ENCODE peak calls at places on chromosome 10, in four cellular contexts. One of them, this sample, is unnamed.

GRCh38 chr10:103507235-103508191 is 14.0 kb downstream of the NEURL1 start:
- DNase-seq in stimulated activated CD8-positive, alpha-beta memory T cell treated with anti-CD3 and anti-CD28 coated beads, Interleukin-7, amount 100 ng/mL, for 1 hour: no peak
- DNase-seq in activated naive CD4-positive, alpha-beta T cell: no peak
- DNase-seq in CD4-positive, alpha-beta T cell: no peak
- DNase-seq in this sample: peak

GRCh38 chr10:86343761-86344160 is 22.8 kb downstream of the GRID1 start:
- DNase-seq in activated naive CD4-positive, alpha-beta T cell: no peak
- DNase-seq in CD4-positive, alpha-beta T cell: no peak
- DNase-seq in stimulated activated CD8-positive, alpha-beta memory T cell treated with anti-CD3 and anti-CD28 coated beads, Interleukin-7, amount 100 ng/mL, for 1 hour: no peak
- DNase-seq in this sample: no peak

GRCh38 chr10:81866753-81867152 is 8.2 kb upstream of the NRG3 start:
- DNase-seq in stimulated activated CD8-positive, alpha-beta memory T cell treated with anti-CD3 and anti-CD28 coated beads, Interleukin-7, amount 100 ng/mL, for 1 hour: no peak
- DNase-seq in CD4-positive, alpha-beta T cell: no peak
- DNase-seq in activated naive CD4-positive, alpha-beta T cell: no peak
- DNase-seq in this sample: no peak

GRCh38 chr10:92810934-92811532 is 37.3 kb upstream of the EXOC6 start:
- DNase-seq in stimulated activated CD8-positive, alpha-beta memory T cell treated with anti-CD3 and anti-CD28 coated beads, Interleukin-7, amount 100 ng/mL, for 1 hour: no peak
- DNase-seq in CD4-positive, alpha-beta T cell: no peak
- DNase-seq in activated naive CD4-positive, alpha-beta T cell: no peak
- DNase-seq in this sample: no peak

GRCh38 chr10:9219860-9220259 is 1165.4 kb downstream of the GATA3 start:
- DNase-seq in CD4-positive, alpha-beta T cell: no peak
- DNase-seq in stimulated activated CD8-positive, alpha-beta memory T cell treated with anti-CD3 and anti-CD28 coated beads, Interleukin-7, amount 100 ng/mL, for 1 hour: no peak
- DNase-seq in activated naive CD4-positive, alpha-beta T cell: no peak
- DNase-seq in this sample: no peak

GRCh38 chr10:60426425-60426824 is 36.8 kb upstream of the ANK3 start:
- DNase-seq in stimulated activated CD8-positive, alpha-beta memory T cell treated with anti-CD3 and anti-CD28 coated beads, Interleukin-7, amount 100 ng/mL, for 1 hour: no peak
- DNase-seq in activated naive CD4-positive, alpha-beta T cell: no peak
- DNase-seq in CD4-positive, alpha-beta T cell: no peak
- DNase-seq in this sample: no peak

GRCh38 chr10:132107211-132107946 is 41.6 kb downstream of the JAKMIP3 start:
- DNase-seq in stimulated activated CD8-positive, alpha-beta memory T cell treated with anti-CD3 and anti-CD28 coated beads, Interleukin-7, amount 100 ng/mL, for 1 hour: no peak
- DNase-seq in CD4-positive, alpha-beta T cell: no peak
- DNase-seq in activated naive CD4-positive, alpha-beta T cell: no peak
- DNase-seq in this sample: no peak

GRCh38 chr10:48255722-48256121 is 18.8 kb downstream of the FRMPD2 start:
- DNase-seq in activated naive CD4-positive, alpha-beta T cell: no peak
- DNase-seq in stimulated activated CD8-positive, alpha-beta memory T cell treated with anti-CD3 and anti-CD28 coated beads, Interleukin-7, amount 100 ng/mL, for 1 hour: no peak
- DNase-seq in CD4-positive, alpha-beta T cell: no peak
- DNase-seq in this sample: no peak

GRCh38 chr10:13227031-13227430 is 7.1 kb downstream of the UCMA start:
- DNase-seq in activated naive CD4-positive, alpha-beta T cell: no peak
- DNase-seq in stimulated activated CD8-positive, alpha-beta memory T cell treated with anti-CD3 and anti-CD28 coated beads, Interleukin-7, amount 100 ng/mL, for 1 hour: no peak
- DNase-seq in CD4-positive, alpha-beta T cell: no peak
- DNase-seq in this sample: no peak

GRCh38 chr10:93652857-93653256 is 40.5 kb downstream of the PDE6C start:
- DNase-seq in stimulated activated CD8-positive, alpha-beta memory T cell treated with anti-CD3 and anti-CD28 coated beads, Interleukin-7, amount 100 ng/mL, for 1 hour: no peak
- DNase-seq in activated naive CD4-positive, alpha-beta T cell: no peak
- DNase-seq in CD4-positive, alpha-beta T cell: no peak
- DNase-seq in this sample: no peak

GRCh38 chr10:75889051-75889450 is 457.6 kb downstream of the LRMDA start:
- DNase-seq in CD4-positive, alpha-beta T cell: no peak
- DNase-seq in stimulated activated CD8-positive, alpha-beta memory T cell treated with anti-CD3 and anti-CD28 coated beads, Interleukin-7, amount 100 ng/mL, for 1 hour: no peak
- DNase-seq in activated naive CD4-positive, alpha-beta T cell: no peak
- DNase-seq in this sample: no peak

GRCh38 chr10:77799352-77799751 is 127.2 kb downstream of the DLG5 start:
- DNase-seq in CD4-positive, alpha-beta T cell: no peak
- DNase-seq in stimulated activated CD8-positive, alpha-beta memory T cell treated with anti-CD3 and anti-CD28 coated beads, Interleukin-7, amount 100 ng/mL, for 1 hour: no peak
- DNase-seq in activated naive CD4-positive, alpha-beta T cell: no peak
- DNase-seq in this sample: no peak

GRCh38 chr10:35933940-35934636 is 292.0 kb upstream of the FZD8 start:
- DNase-seq in activated naive CD4-positive, alpha-beta T cell: no peak
- DNase-seq in CD4-positive, alpha-beta T cell: no peak
- DNase-seq in stimulated activated CD8-positive, alpha-beta memory T cell treated with anti-CD3 and anti-CD28 coated beads, Interleukin-7, amount 100 ng/mL, for 1 hour: no peak
- DNase-seq in this sample: no peak

GRCh38 chr10:69403519-69403918 is 13.2 kb downstream of the TACR2 start:
- DNase-seq in activated naive CD4-positive, alpha-beta T cell: no peak
- DNase-seq in stimulated activated CD8-positive, alpha-beta memory T cell treated with anti-CD3 and anti-CD28 coated beads, Interleukin-7, amount 100 ng/mL, for 1 hour: no peak
- DNase-seq in CD4-positive, alpha-beta T cell: no peak
- DNase-seq in this sample: no peak

GRCh38 chr10:35995515-35995914 is 353.4 kb upstream of the FZD8 start:
- DNase-seq in CD4-positive, alpha-beta T cell: no peak
- DNase-seq in activated naive CD4-positive, alpha-beta T cell: no peak
- DNase-seq in stimulated activated CD8-positive, alpha-beta memory T cell treated with anti-CD3 and anti-CD28 coated beads, Interleukin-7, amount 100 ng/mL, for 1 hour: no peak
- DNase-seq in this sample: no peak

GRCh38 chr10:30820282-30820991 is 190.9 kb upstream of the LYZL2 start:
- DNase-seq in activated naive CD4-positive, alpha-beta T cell: no peak
- DNase-seq in stimulated activated CD8-positive, alpha-beta memory T cell treated with anti-CD3 and anti-CD28 coated beads, Interleukin-7, amount 100 ng/mL, for 1 hour: no peak
- DNase-seq in CD4-positive, alpha-beta T cell: no peak
- DNase-seq in this sample: no peak

GRCh38 chr10:73771722-73772279 is 10.0 kb upstream of the CHCHD1 start:
- DNase-seq in stimulated activated CD8-positive, alpha-beta memory T cell treated with anti-CD3 and anti-CD28 coated beads, Interleukin-7, amount 100 ng/mL, for 1 hour: peak
- DNase-seq in activated naive CD4-positive, alpha-beta T cell: peak
- DNase-seq in CD4-positive, alpha-beta T cell: no peak
- DNase-seq in this sample: peak

This sample was measured in NCI-H187.